ENCODE peak calls at places on chromosomes 3 and 15, in eight cellular contexts. U is CD8-positive, alpha-beta memory T cell; C is cardiac muscle cell; Y is thoracic aorta; K is heart right ventricle; S is mammary epithelial cell; B is uterus; O is upper lobe of right lung. P is an unnamed sample.

GRCh38 chr3:48187579-48188265 is 495 bp downstream of the CDC25A start:
- DNase-seq in B (no peak), C (peak; percentile 76), S (no peak), U (peak; percentile 20), K (peak; percentile 44), O (peak; percentile 77), Y (no peak), P (no peak)

GRCh38 chr3:110069641-110070538 is 732.5 kb upstream of the DPPA4 start:
- DNase-seq in C (peak; percentile 86), K (peak; percentile 23), B (no peak), Y (no peak), U (no peak), S (peak; percentile 85), O (no peak), P (no peak)

GRCh38 chr3:119559441-119559963 is at the start of gene CD80:
- DNase-seq in S (peak; percentile 16), Y (no peak), B (no peak), U (peak; percentile 16), O (peak; percentile 71), C (peak; percentile 70), K (peak; percentile 34), P (peak; percentile 69)

GRCh38 chr3:74127261-74127660 is 487.2 kb downstream of the CNTN3 start:
- DNase-seq in Y (no peak), C (no peak), B (no peak), K (no peak), O (no peak), U (no peak), S (no peak), P (no peak)

GRCh38 chr15:97023131-97023844 is 692.8 kb downstream of the NR2F2 start:
- DNase-seq in O (no peak), S (no peak), B (no peak), Y (no peak), K (no peak), C (peak; percentile 51), U (no peak), P (no peak)

GRCh38 chr15:66264853-66265252 is 11.3 kb upstream of the MEGF11 start:
- DNase-seq in Y (no peak), O (no peak), K (no peak), B (no peak), C (no peak), S (no peak), U (no peak), P (peak; percentile 73)

GRCh38 chr3:10738688-10739372 is 77.2 kb upstream of the SLC6A11 start:
- DNase-seq in K (peak; percentile 57), S (peak; percentile 51), B (peak; percentile 64), O (peak; percentile 80), C (peak; percentile 78), U (peak; percentile 62), Y (peak; percentile 13), P (peak; percentile 61)

GRCh38 chr3:160981217-160981938 is 123.8 kb downstream of the B3GALNT1 start:
- DNase-seq in K (peak; percentile 5), B (no peak), C (peak; percentile 47), O (no peak), U (no peak), Y (no peak), S (no peak), P (no peak)

GRCh38 chr3:23301817-23302216 is 98.7 kb downstream of the UBE2E2 start:
- DNase-seq in S (no peak), C (no peak), B (no peak), U (no peak), O (no peak), K (no peak), Y (no peak), P (no peak)

GRCh38 chr15:96326551-96327154 is 3.8 kb upstream of the NR2F2 start:
- DNase-seq in O (peak; percentile 78), K (no peak), C (peak; percentile 78), U (no peak), B (peak; percentile 69), S (peak; percentile 62), Y (no peak), P (peak; percentile 46)

GRCh38 chr3:56573501-56573900 is 16.5 kb downstream of the CCDC66 start:
- DNase-seq in K (no peak), O (no peak), Y (no peak), C (no peak), S (peak; percentile 37), U (no peak), B (no peak), P (no peak)

GRCh38 chr15:59119625-59120024 is 14.7 kb downstream of the CCNB2 start:
- DNase-seq in Y (no peak), B (no peak), O (no peak), K (no peak), C (no peak), S (no peak), U (no peak), P (no peak)

GRCh38 chr3:177733233-177733632 is 536.0 kb upstream of the TBL1XR1 start:
- DNase-seq in C (no peak), B (no peak), K (no peak), Y (no peak), U (no peak), O (no peak), S (no peak), P (no peak)

GRCh38 chr3:23704316-23704715 is 101.4 kb upstream of the UBE2E1 start:
- DNase-seq in O (no peak), C (peak; percentile 79), U (no peak), K (no peak), Y (no peak), S (no peak), B (no peak), P (no peak)

GRCh38 chr3:188863999-188864406 is 307.8 kb upstream of the TPRG1 start:
- DNase-seq in U (no peak), O (no peak), C (peak; percentile 53), S (no peak), B (no peak), Y (no peak), K (no peak), P (no peak)

GRCh38 chr3:43855674-43856299 is 165.0 kb downstream of the ABHD5 start:
- DNase-seq in Y (no peak), K (peak; percentile 40), U (no peak), C (peak; percentile 78), O (peak; percentile 73), B (no peak), S (peak; percentile 49), P (peak; percentile 65)

GRCh38 chr3:124137264-124137663 is 145.3 kb upstream of the ROPN1 start:
- DNase-seq in S (peak; percentile 17), O (no peak), C (no peak), Y (no peak), U (no peak), B (no peak), K (no peak), P (no peak)

GRCh38 chr3:177817746-177818145 is 620.5 kb upstream of the TBL1XR1 start:
- DNase-seq in Y (no peak), B (no peak), O (no peak), C (no peak), K (no peak), U (no peak), S (no peak), P (no peak)

GRCh38 chr3:69755795-69756194 is 16.5 kb downstream of the MITF start:
- DNase-seq in B (no peak), O (no peak), C (no peak), S (no peak), Y (no peak), U (no peak), K (no peak), P (no peak)

GRCh38 chr15:57032338-57032737 is 113.9 kb downstream of the TCF12 start:
- DNase-seq in Y (no peak), K (no peak), O (no peak), C (no peak), B (no peak), S (no peak), U (no peak), P (no peak)

GRCh38 chr3:182124187-182124586 is 412.5 kb downstream of the SOX2 start:
- DNase-seq in O (no peak), S (no peak), K (no peak), B (no peak), U (no peak), Y (no peak), C (no peak), P (no peak)

GRCh38 chr15:56428821-56429458 is 36.0 kb downstream of the MNS1 start:
- DNase-seq in B (no peak), K (no peak), Y (no peak), O (no peak), U (no peak), S (peak; percentile 20), C (peak; percentile 56), P (no peak)

GRCh38 chr3:151568095-151568685 is 107.3 kb upstream of the IGSF10 start:
- DNase-seq in O (no peak), S (no peak), U (no peak), C (peak; percentile 23), B (no peak), Y (no peak), K (no peak), P (no peak)
- H3K27ac ChIP-seq in O (no peak overlapping the region), S (no peak overlapping the region), U (no peak overlapping the region), C (no peak overlapping the region), B (peak overlapping the region; percentile 17), Y (no peak overlapping the region), K (no peak overlapping the region), P (no peak overlapping the region)

GRCh38 chr15:91946914-91947313 is 93.4 kb downstream of the SLCO3A1 start:
- DNase-seq in U (no peak), C (no peak), S (no peak), B (no peak), Y (no peak), O (no peak), K (peak; percentile 63), P (no peak)
- H3K4me1 ChIP-seq in U (peaks cover 14% of the 10 kb centered on the region), C (peaks cover 51% of the 10 kb centered on the region), S (peaks cover 67% of the 10 kb centered on the region), B (peaks cover 6% of the 10 kb centered on the region), Y (peaks cover 52% of the 10 kb centered on the region), O (peaks cover 74% of the 10 kb centered on the region), K (peaks cover 62% of the 10 kb centered on the region), P (peaks cover 94% of the 10 kb centered on the region)

DNA sequence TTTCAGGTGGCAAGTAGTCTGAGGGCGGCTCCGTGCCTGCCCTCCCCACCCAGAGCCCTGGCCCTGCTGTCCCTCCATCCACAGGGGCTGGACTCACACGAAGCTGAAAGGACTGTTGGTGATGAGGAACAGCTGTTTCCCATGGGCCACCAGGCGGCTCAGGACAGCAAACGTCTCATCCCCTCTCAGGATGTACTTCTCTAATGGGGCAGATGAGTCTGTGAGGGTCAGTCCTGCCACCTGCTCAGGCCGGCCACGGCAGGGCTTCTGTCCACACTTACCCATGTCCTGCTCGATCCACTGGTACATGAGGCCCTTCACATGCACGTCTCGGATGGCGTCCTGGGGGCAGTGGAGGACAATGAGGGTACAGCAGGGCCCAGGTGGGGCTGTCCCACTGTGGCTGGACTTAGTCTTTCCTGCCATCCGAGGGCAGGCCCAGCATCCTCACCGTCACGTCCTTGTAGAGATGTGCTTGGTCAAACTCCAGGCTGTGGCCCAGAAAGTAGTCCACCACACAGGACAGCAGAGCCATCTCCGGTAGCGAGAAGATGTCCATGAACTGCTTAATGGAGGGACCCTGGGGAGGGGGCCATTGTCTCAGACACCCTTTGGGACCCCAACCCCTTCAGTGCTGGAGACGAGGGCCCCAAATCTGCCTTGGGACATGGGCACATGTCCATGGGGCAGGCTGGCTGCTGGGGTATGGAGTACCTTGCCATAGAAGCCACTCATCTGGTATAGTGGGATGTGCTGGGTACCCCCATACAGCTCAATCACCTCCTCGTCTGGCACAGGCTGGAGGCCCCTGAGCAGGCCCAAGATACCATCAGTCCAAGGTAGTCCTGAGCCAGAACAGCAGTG is 5.7 kb downstream of the NT5DC2 start:
- DNase-seq in K (no peak), C (no peak), O (peak; percentile 61), S (no peak), B (peak; percentile 15), U (no peak), Y (no peak), P (peak; percentile 67)
- H3K27ac ChIP-seq in K (no peak overlapping the region), C (no peak overlapping the region), O (no peak overlapping the region), S (no peak overlapping the region), B (no peak overlapping the region), U (no peak overlapping the region), Y (no peak overlapping the region), P (peak overlapping the region; percentile 81)

GRCh38 chr3:66504761-66505641 is 4.2 kb upstream of the LRIG1 start:
- DNase-seq in O (no peak), S (no peak), Y (no peak), C (no peak), U (no peak), B (no peak), K (no peak), P (no peak)
- H3K4me1 ChIP-seq in O (peaks cover 10% of the 10 kb centered on the region), S (peaks cover 2% of the 10 kb centered on the region), Y (peaks cover 6% of the 10 kb centered on the region), C (peaks cover 51% of the 10 kb centered on the region), U (peaks cover 16% of the 10 kb centered on the region), B (no peaks in the 10 kb centered on the region), K (no peaks in the 10 kb centered on the region), P (no peaks in the 10 kb centered on the region)

P was measured in left lung.